ENCODE peak calls at places on chromosomes 4 and X, in six cellular contexts. T is tibial nerve, D is stomach, V is ovary, B is esophagus muscularis mucosa, H is suprapubic skin. G is an unnamed sample.

GRCh38 chr4:142846729-142847606 is 867 bp upstream of the INPP4B start:
- DNase-seq in V (peak; percentile 19), T (peak; percentile 24), H (no peak), B (no peak), D (peak; percentile 58), G (peak; percentile 71)

GRCh38 chr4:3387943-3388348 is 53.8 kb upstream of the HGFAC start:
- DNase-seq in D (peak; percentile 71), B (peak; percentile 95), V (peak; percentile 64), H (peak; percentile 92), T (peak; percentile 86), G (peak; percentile 74)

GRCh38 chrX:155967653-155968052 is 29.8 kb upstream of the IL9R start:
- DNase-seq in B (peak; percentile 5), V (no peak), H (no peak), T (no peak), D (no peak), G (no peak)

GRCh38 chrX:102684772-102685520 is 27.3 kb upstream of the GPRASP2 start:
- DNase-seq in D (no peak), H (no peak), B (no peak), T (no peak), V (no peak), G (no peak)

GRCh38 chr4:126038492-126039236 is 723.9 kb downstream of the FAT4 start:
- DNase-seq in B (no peak), D (no peak), H (no peak), T (no peak), V (no peak), G (no peak)

GRCh38 chr4:119676101-119676500 is 47.5 kb upstream of the PDE5A start:
- DNase-seq in T (no peak), H (no peak), V (no peak), D (no peak), B (no peak), G (no peak)

GRCh38 chrX:39445336-39445735 is 644.1 kb downstream of the MID1IP1 start:
- DNase-seq in V (no peak), T (no peak), H (no peak), D (peak; percentile 40), B (no peak), G (peak; percentile 20)

GRCh38 chr4:80526697-80527096 is 191.2 kb downstream of the CFAP299 start:
- DNase-seq in B (no peak), D (no peak), V (no peak), T (no peak), H (no peak), G (no peak)

GRCh38 chr4:64465263-64465662 is 56.0 kb upstream of the TECRL start:
- DNase-seq in B (no peak), T (no peak), H (no peak), V (no peak), D (no peak), G (no peak)

GRCh38 chr4:96305030-96305429 is 465.1 kb downstream of the PDHA2 start:
- DNase-seq in T (no peak), D (no peak), H (no peak), B (no peak), V (no peak), G (no peak)

GRCh38 chr4:15682790-15683495 is 1.3 kb downstream of the FAM200B start:
- DNase-seq in D (no peak), H (no peak), T (no peak), B (no peak), V (no peak), G (no peak)

GRCh38 chr4:107210450-107211239 is 174.5 kb upstream of the DKK2 start:
- DNase-seq in D (no peak), T (no peak), H (no peak), B (no peak), V (no peak), G (no peak)

GRCh38 chrX:124348152-124348551 is 1.8 kb downstream of the SH2D1A start:
- DNase-seq in H (no peak), D (no peak), T (no peak), B (no peak), V (no peak), G (no peak)

GRCh38 chrX:148459343-148459742 is 41.1 kb upstream of the AFF2 start:
- DNase-seq in V (no peak), B (no peak), T (no peak), H (no peak), D (no peak), G (no peak)

GRCh38 chrX:30674799-30675198 is 21.6 kb downstream of the GK start:
- DNase-seq in V (no peak), H (no peak), B (no peak), T (no peak), D (no peak), G (no peak)
- H3K4me3 ChIP-seq in V (no peak overlapping the region), H (no peak overlapping the region), B (no peak overlapping the region), T (no peak overlapping the region), D (no peak overlapping the region), G (no peak overlapping the region)

GRCh38 chr4:8131826-8132225 is 26.8 kb downstream of the ABLIM2 start:
- DNase-seq in D (no peak), V (no peak), H (no peak), T (no peak), B (no peak), G (no peak)
- TF ChIP-seq EP300 in D (no peak), V (no peak), H (no peak), T (no peak), B (no peak), G (no peak)

GRCh38 chrX:100647739-100648138 is 3.7 kb downstream of the SRPX2 start:
- DNase-seq in T (no peak), H (no peak), B (no peak), D (no peak), V (no peak), G (no peak)

GRCh38 chrX:100652266-100652665 is 8.3 kb downstream of the SRPX2 start:
- DNase-seq in H (no peak), D (no peak), T (no peak), V (no peak), B (no peak), G (no peak)

GRCh38 chrX:100649550-100650356 is 5.8 kb downstream of the SRPX2 start:
- DNase-seq in T (peak; percentile 79), B (no peak), V (peak; percentile 62), H (peak; percentile 78), D (no peak), G (peak; percentile 75)

GRCh38 chrX:100648601-100649417 is 4.8 kb downstream of the SRPX2 start:
- DNase-seq in D (no peak), V (peak; percentile 41), H (no peak), B (no peak), T (no peak), G (peak; percentile 20)

GRCh38 chrX:100650841-100651240 is 6.8 kb downstream of the SRPX2 start:
- DNase-seq in T (no peak), D (no peak), B (no peak), H (no peak), V (no peak), G (no peak)
- H3K27ac ChIP-seq in T (peak overlapping the region; percentile 56), D (no peak overlapping the region), B (peak overlapping the region; percentile 77), H (peak overlapping the region; percentile 83), V (no peak overlapping the region), G (peak overlapping the region; percentile 82)

GRCh38 chr4:114599231-114600065 is 841 bp downstream of the UGT8 start:
- DNase-seq in V (peak; percentile 9), D (peak; percentile 43), T (no peak), B (no peak), H (no peak), G (peak; percentile 71)
- H3K4me3 ChIP-seq in V (peak overlapping the region; percentile 29), D (peak overlapping the region; percentile 67), T (peak overlapping the region; percentile 59), B (peak overlapping the region; percentile 54), H (peak overlapping the region; percentile 50), G (peak overlapping the region; percentile 42)

GRCh38 chr4:153141238-153141637 is 63.0 kb upstream of the TRIM2 start:
- DNase-seq in H (no peak), V (no peak), T (no peak), D (no peak), B (no peak), G (no peak)

GRCh38 chr4:153138736-153139135 is 65.5 kb upstream of the TRIM2 start:
- DNase-seq in H (no peak), B (no peak), D (peak; percentile 52), T (no peak), V (no peak), G (no peak)

GRCh38 chr4:153140294-153140693 is 63.9 kb upstream of the TRIM2 start:
- DNase-seq in B (no peak), D (no peak), V (no peak), H (no peak), T (no peak), G (no peak)

GRCh38 chr4:153137168-153137567 is 67.1 kb upstream of the TRIM2 start:
- DNase-seq in D (no peak), H (no peak), T (no peak), V (peak; percentile 44), B (no peak), G (no peak)

GRCh38 chr4:153137677-153138630 is 66.3 kb upstream of the TRIM2 start:
- DNase-seq in H (no peak), B (no peak), V (no peak), D (no peak), T (no peak), G (no peak)
- TF ChIP-seq EP300 in H (no peak), B (no peak), V (no peak), D (no peak), T (no peak), G (no peak)

GRCh38 chr4:10114147-10114546 is 2.5 kb downstream of the WDR1 start:
- DNase-seq in D (no peak), B (no peak), H (no peak), T (no peak), V (no peak), G (no peak)
- H3K27ac ChIP-seq in D (no peak overlapping the region), B (peak overlapping the region; percentile 96), H (no peak overlapping the region), T (no peak overlapping the region), V (no peak overlapping the region), G (peak overlapping the region; percentile 99)

G was measured in transverse colon.